ENCODE peak calls at places on chromosomes 13 and 19, in ten cellular contexts. One of them, this sample, is unnamed. For H3K4me1 and H3K27me3, the result is how much of the 10 kb centered on the place peaks cover.

GRCh38 chr19:12113121-12113520 is 27.0 kb downstream of the ZNF20 start:
- DNase-seq in effector memory CD4-positive, alpha-beta T cell: no peak
- DNase-seq in GM23248: no peak
- DNase-seq in astrocyte: no peak
- DNase-seq in adrenal gland: no peak
- DNase-seq in lung: no peak
- DNase-seq in H9: no peak
- DNase-seq in naive thymus-derived CD4-positive, alpha-beta T cell: no peak
- DNase-seq in mesendoderm: no peak
- DNase-seq in HCT116: no peak
- DNase-seq in this sample: no peak

GRCh38 chr13:41565221-41565620 is 107.9 kb downstream of the RGCC start:
- DNase-seq in effector memory CD4-positive, alpha-beta T cell: no peak
- DNase-seq in GM23248: peak
- DNase-seq in astrocyte: peak
- DNase-seq in adrenal gland: no peak
- DNase-seq in lung: no peak
- DNase-seq in H9: no peak
- DNase-seq in naive thymus-derived CD4-positive, alpha-beta T cell: no peak
- DNase-seq in mesendoderm: no peak
- DNase-seq in HCT116: no peak
- DNase-seq in this sample: no peak

GRCh38 chr13:109840201-109840892 is 54.0 kb upstream of the IRS2 start:
- DNase-seq in effector memory CD4-positive, alpha-beta T cell: no peak
- DNase-seq in GM23248: peak
- DNase-seq in astrocyte: peak
- DNase-seq in adrenal gland: no peak
- DNase-seq in lung: no peak
- DNase-seq in H9: no peak
- DNase-seq in naive thymus-derived CD4-positive, alpha-beta T cell: no peak
- DNase-seq in mesendoderm: peak
- DNase-seq in HCT116: peak
- DNase-seq in this sample: no peak

GRCh38 chr19:47111081-47111589 is 2.4 kb downstream of the ZC3H4 start:
- DNase-seq in effector memory CD4-positive, alpha-beta T cell: peak
- DNase-seq in GM23248: peak
- DNase-seq in astrocyte: no peak
- DNase-seq in adrenal gland: peak
- DNase-seq in lung: peak
- DNase-seq in H9: no peak
- DNase-seq in naive thymus-derived CD4-positive, alpha-beta T cell: peak
- DNase-seq in mesendoderm: no peak
- DNase-seq in HCT116: no peak
- DNase-seq in this sample: peak

GRCh38 chr13:68257111-68257842 is 1027.1 kb upstream of the PCDH9 start:
- DNase-seq in effector memory CD4-positive, alpha-beta T cell: no peak
- DNase-seq in GM23248: no peak
- DNase-seq in astrocyte: no peak
- DNase-seq in adrenal gland: no peak
- DNase-seq in lung: no peak
- DNase-seq in H9: no peak
- DNase-seq in naive thymus-derived CD4-positive, alpha-beta T cell: no peak
- DNase-seq in mesendoderm: peak
- DNase-seq in HCT116: no peak
- DNase-seq in this sample: no peak

GRCh38 chr13:53052675-53053074 is 24.1 kb downstream of the OLFM4 start:
- DNase-seq in effector memory CD4-positive, alpha-beta T cell: no peak
- DNase-seq in GM23248: no peak
- DNase-seq in astrocyte: no peak
- DNase-seq in adrenal gland: no peak
- DNase-seq in lung: no peak
- DNase-seq in H9: no peak
- DNase-seq in naive thymus-derived CD4-positive, alpha-beta T cell: no peak
- DNase-seq in mesendoderm: no peak
- DNase-seq in HCT116: no peak
- DNase-seq in this sample: no peak

GRCh38 chr13:110876592-110876991 is 38.3 kb downstream of the ANKRD10 start:
- DNase-seq in effector memory CD4-positive, alpha-beta T cell: no peak
- DNase-seq in GM23248: no peak
- DNase-seq in astrocyte: no peak
- DNase-seq in adrenal gland: no peak
- DNase-seq in lung: no peak
- DNase-seq in H9: peak
- DNase-seq in naive thymus-derived CD4-positive, alpha-beta T cell: no peak
- DNase-seq in mesendoderm: peak
- DNase-seq in HCT116: no peak
- DNase-seq in this sample: no peak

GRCh38 chr13:97067342-97067895 is 73.1 kb upstream of the OXGR1 start:
- DNase-seq in effector memory CD4-positive, alpha-beta T cell: no peak
- DNase-seq in GM23248: peak
- DNase-seq in astrocyte: peak
- DNase-seq in adrenal gland: no peak
- DNase-seq in lung: no peak
- DNase-seq in H9: no peak
- DNase-seq in naive thymus-derived CD4-positive, alpha-beta T cell: no peak
- DNase-seq in mesendoderm: no peak
- DNase-seq in HCT116: no peak
- DNase-seq in this sample: no peak

DNA sequence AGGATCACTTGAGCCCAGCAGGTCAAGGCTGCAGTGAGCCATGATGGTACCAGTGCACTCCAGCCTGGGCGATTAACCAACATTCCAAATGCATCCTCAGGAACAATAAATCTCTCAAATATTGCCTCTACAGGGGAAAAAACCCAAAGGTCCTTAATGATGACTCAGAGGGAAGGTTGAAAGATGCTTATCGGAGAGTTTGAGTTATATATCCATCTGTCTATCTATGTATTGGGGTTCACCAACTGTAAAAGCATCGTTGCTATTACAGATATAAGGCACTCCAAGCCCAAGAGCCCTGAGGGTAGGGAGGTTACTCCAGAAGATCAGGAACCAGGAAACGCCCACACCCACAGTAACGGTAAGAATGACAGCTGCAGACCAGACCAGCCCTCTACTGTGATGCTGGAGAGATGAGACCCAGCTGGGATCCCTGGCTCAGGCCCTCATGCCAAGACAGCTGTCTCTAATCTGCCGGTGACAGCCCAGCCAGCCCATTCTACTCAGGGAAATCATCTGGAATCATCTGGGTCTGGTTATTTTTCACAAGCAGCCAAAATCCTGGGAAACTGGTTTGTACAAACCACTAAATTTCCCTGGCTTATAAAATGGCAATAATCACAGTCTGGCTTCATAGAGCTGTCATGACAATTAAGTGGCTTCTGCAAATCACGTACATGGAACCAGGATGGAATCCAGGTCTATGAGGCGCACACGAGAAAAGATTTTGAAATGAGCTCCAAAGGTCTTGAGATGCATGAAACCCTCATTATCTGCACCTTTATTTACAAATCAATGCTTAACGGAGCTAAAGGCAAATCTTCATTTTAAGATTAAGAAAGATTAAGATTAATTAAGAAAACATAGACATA is 23.8 kb downstream of the TEX101 start:
- DNase-seq in effector memory CD4-positive, alpha-beta T cell: no peak
- DNase-seq in GM23248: peak
- DNase-seq in astrocyte: peak
- DNase-seq in adrenal gland: no peak
- DNase-seq in lung: peak
- DNase-seq in H9: no peak
- DNase-seq in naive thymus-derived CD4-positive, alpha-beta T cell: no peak
- DNase-seq in mesendoderm: no peak
- DNase-seq in HCT116: no peak
- DNase-seq in this sample: peak
- H3K27ac ChIP-seq in effector memory CD4-positive, alpha-beta T cell: peak
- H3K27ac ChIP-seq in GM23248: peak
- H3K27ac ChIP-seq in astrocyte: no peak
- H3K27ac ChIP-seq in adrenal gland: no peak
- H3K27ac ChIP-seq in lung: no peak
- H3K27ac ChIP-seq in H9: no peak
- H3K27ac ChIP-seq in naive thymus-derived CD4-positive, alpha-beta T cell: peak
- H3K27ac ChIP-seq in mesendoderm: no peak
- H3K27ac ChIP-seq in HCT116: no peak
- H3K27ac ChIP-seq in this sample: peak

GRCh38 chr13:114315074-114315785 is 927 bp downstream of the CHAMP1 start:
- DNase-seq in effector memory CD4-positive, alpha-beta T cell: no peak
- DNase-seq in GM23248: no peak
- DNase-seq in astrocyte: no peak
- DNase-seq in adrenal gland: no peak
- DNase-seq in lung: no peak
- DNase-seq in H9: no peak
- DNase-seq in naive thymus-derived CD4-positive, alpha-beta T cell: peak
- DNase-seq in mesendoderm: no peak
- DNase-seq in HCT116: no peak
- DNase-seq in this sample: peak

GRCh38 chr13:114311908-114312307 is 2.4 kb upstream of the CHAMP1 start:
- DNase-seq in effector memory CD4-positive, alpha-beta T cell: no peak
- DNase-seq in GM23248: peak
- DNase-seq in astrocyte: no peak
- DNase-seq in adrenal gland: no peak
- DNase-seq in lung: no peak
- DNase-seq in H9: no peak
- DNase-seq in naive thymus-derived CD4-positive, alpha-beta T cell: no peak
- DNase-seq in mesendoderm: no peak
- DNase-seq in HCT116: no peak
- DNase-seq in this sample: no peak

GRCh38 chr13:114311387-114311786 is 2.9 kb upstream of the CHAMP1 start:
- DNase-seq in effector memory CD4-positive, alpha-beta T cell: no peak
- DNase-seq in GM23248: no peak
- DNase-seq in astrocyte: no peak
- DNase-seq in adrenal gland: no peak
- DNase-seq in lung: no peak
- DNase-seq in H9: no peak
- DNase-seq in naive thymus-derived CD4-positive, alpha-beta T cell: no peak
- DNase-seq in mesendoderm: no peak
- DNase-seq in HCT116: no peak
- DNase-seq in this sample: no peak

GRCh38 chr13:114313061-114313860 is 1.0 kb upstream of the CHAMP1 start:
- DNase-seq in effector memory CD4-positive, alpha-beta T cell: no peak
- DNase-seq in GM23248: peak
- DNase-seq in astrocyte: no peak
- DNase-seq in adrenal gland: peak
- DNase-seq in lung: no peak
- DNase-seq in H9: no peak
- DNase-seq in naive thymus-derived CD4-positive, alpha-beta T cell: no peak
- DNase-seq in mesendoderm: peak
- DNase-seq in HCT116: no peak
- DNase-seq in this sample: peak

DNA sequence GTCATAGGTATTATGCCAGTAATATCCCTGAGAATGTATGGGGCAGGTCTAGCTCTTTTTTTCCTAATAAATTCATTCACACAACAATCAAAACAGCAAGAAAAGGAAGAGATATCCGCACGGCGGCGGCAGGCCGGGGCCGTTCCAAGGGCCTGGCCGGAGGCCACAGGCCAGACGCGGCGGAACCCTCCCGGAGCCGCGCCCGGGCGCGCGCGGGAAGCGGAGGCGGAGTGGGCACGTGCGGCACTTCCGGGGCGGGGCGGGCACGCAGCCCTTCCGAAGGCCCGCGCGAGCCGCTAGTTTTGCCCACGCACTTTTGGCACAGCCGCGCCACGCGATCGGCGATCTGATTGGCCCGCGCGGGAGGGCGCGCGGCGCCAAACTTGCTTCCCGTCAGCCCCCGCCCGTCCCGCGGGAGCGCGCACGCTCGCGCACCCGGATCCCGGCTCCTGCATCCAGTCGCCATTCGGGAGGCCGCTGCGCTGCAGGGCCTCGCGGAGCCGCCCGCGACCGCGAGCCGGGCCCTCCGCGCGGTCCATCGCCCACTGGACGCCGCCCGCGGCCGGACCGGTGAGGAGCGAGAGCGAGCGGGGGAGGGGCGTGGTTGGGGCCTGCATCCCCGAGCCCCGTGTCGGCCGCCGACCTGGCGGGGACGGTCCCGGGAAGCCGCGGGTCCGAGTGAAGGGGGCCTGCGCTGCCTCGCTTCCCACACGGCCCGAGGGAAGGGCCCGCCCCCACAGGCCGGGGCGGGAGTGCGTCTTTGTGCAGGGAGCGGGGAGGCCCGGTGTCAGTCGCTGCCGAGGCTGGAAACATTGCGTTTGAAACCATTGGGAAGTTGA is at the start of gene CHAMP1:
- DNase-seq in effector memory CD4-positive, alpha-beta T cell: peak
- DNase-seq in GM23248: peak
- DNase-seq in astrocyte: peak
- DNase-seq in adrenal gland: peak
- DNase-seq in lung: peak
- DNase-seq in H9: peak
- DNase-seq in naive thymus-derived CD4-positive, alpha-beta T cell: peak
- DNase-seq in mesendoderm: peak
- DNase-seq in HCT116: peak
- DNase-seq in this sample: peak
- H3K4me1 ChIP-seq in effector memory CD4-positive, alpha-beta T cell: under half
- H3K4me1 ChIP-seq in GM23248: under half
- H3K4me1 ChIP-seq in astrocyte: under half
- H3K4me1 ChIP-seq in adrenal gland: under half
- H3K4me1 ChIP-seq in lung: under half
- H3K4me1 ChIP-seq in H9: under half
- H3K4me1 ChIP-seq in naive thymus-derived CD4-positive, alpha-beta T cell: under half
- H3K4me1 ChIP-seq in mesendoderm: under half
- H3K4me1 ChIP-seq in HCT116: under half
- H3K4me1 ChIP-seq in this sample: under half

GRCh38 chr13:112910016-112910415 is 59.0 kb upstream of the MCF2L start:
- DNase-seq in effector memory CD4-positive, alpha-beta T cell: no peak
- DNase-seq in GM23248: no peak
- DNase-seq in astrocyte: no peak
- DNase-seq in adrenal gland: no peak
- DNase-seq in lung: no peak
- DNase-seq in H9: no peak
- DNase-seq in naive thymus-derived CD4-positive, alpha-beta T cell: no peak
- DNase-seq in mesendoderm: no peak
- DNase-seq in HCT116: no peak
- DNase-seq in this sample: no peak

GRCh38 chr13:112911285-112911701 is 57.7 kb upstream of the MCF2L start:
- DNase-seq in effector memory CD4-positive, alpha-beta T cell: no peak
- DNase-seq in GM23248: no peak
- DNase-seq in astrocyte: no peak
- DNase-seq in adrenal gland: no peak
- DNase-seq in lung: no peak
- DNase-seq in H9: no peak
- DNase-seq in naive thymus-derived CD4-positive, alpha-beta T cell: no peak
- DNase-seq in mesendoderm: no peak
- DNase-seq in HCT116: no peak
- DNase-seq in this sample: no peak

GRCh38 chr13:112912726-112913440 is 56.1 kb upstream of the MCF2L start:
- DNase-seq in effector memory CD4-positive, alpha-beta T cell: no peak
- DNase-seq in GM23248: no peak
- DNase-seq in astrocyte: no peak
- DNase-seq in adrenal gland: no peak
- DNase-seq in lung: no peak
- DNase-seq in H9: no peak
- DNase-seq in naive thymus-derived CD4-positive, alpha-beta T cell: no peak
- DNase-seq in mesendoderm: no peak
- DNase-seq in HCT116: no peak
- DNase-seq in this sample: no peak

GRCh38 chr13:112911883-112912282 is 57.1 kb upstream of the MCF2L start:
- DNase-seq in effector memory CD4-positive, alpha-beta T cell: no peak
- DNase-seq in GM23248: no peak
- DNase-seq in astrocyte: no peak
- DNase-seq in adrenal gland: no peak
- DNase-seq in lung: no peak
- DNase-seq in H9: no peak
- DNase-seq in naive thymus-derived CD4-positive, alpha-beta T cell: no peak
- DNase-seq in mesendoderm: no peak
- DNase-seq in HCT116: no peak
- DNase-seq in this sample: no peak

DNA sequence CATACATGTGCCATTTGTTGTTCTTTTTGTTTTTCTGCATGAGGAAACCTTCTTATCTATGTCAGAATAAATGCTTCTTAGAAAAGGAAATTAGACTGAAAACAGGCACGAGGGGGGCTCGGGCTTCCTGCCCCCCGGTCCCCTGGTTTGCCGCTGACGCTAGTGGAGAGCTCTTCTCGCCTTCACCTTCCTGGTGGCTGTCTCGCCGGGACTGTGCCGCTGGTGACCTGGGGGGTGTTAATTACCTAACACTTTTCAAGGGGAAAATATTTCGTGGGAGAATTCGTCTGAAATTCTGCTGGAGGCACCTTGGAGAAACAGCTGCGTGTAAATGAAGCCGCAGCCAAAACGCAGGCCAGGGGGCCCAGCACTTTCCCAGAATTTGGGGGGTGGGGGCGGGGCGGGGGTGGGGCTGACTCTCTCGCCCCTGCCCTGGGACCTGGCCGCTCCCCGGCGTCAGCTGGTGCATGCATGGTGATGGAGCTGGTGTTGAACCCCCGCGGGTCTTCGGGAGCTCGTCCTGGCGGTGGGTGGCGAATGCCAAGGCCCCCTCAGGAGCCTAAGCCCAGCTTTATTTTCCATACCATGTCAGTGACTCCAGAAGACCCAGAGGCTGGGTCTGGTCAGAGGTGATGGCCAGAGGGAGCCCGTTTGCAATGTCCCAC is 58.3 kb upstream of the MCF2L start:
- DNase-seq in effector memory CD4-positive, alpha-beta T cell: no peak
- DNase-seq in GM23248: no peak
- DNase-seq in astrocyte: no peak
- DNase-seq in adrenal gland: no peak
- DNase-seq in lung: no peak
- DNase-seq in H9: no peak
- DNase-seq in naive thymus-derived CD4-positive, alpha-beta T cell: no peak
- DNase-seq in mesendoderm: no peak
- DNase-seq in HCT116: no peak
- DNase-seq in this sample: no peak
- H3K27me3 ChIP-seq in effector memory CD4-positive, alpha-beta T cell: under half
- H3K27me3 ChIP-seq in GM23248: under half
- H3K27me3 ChIP-seq in astrocyte: under half
- H3K27me3 ChIP-seq in adrenal gland: under half
- H3K27me3 ChIP-seq in lung: under half
- H3K27me3 ChIP-seq in H9: under half
- H3K27me3 ChIP-seq in naive thymus-derived CD4-positive, alpha-beta T cell: under half
- H3K27me3 ChIP-seq in mesendoderm: under half
- H3K27me3 ChIP-seq in HCT116: under half
- H3K27me3 ChIP-seq in this sample: under half

GRCh38 chr19:2051771-2052704 is 994 bp upstream of the MKNK2 start:
- DNase-seq in effector memory CD4-positive, alpha-beta T cell: peak
- DNase-seq in GM23248: no peak
- DNase-seq in astrocyte: no peak
- DNase-seq in adrenal gland: peak
- DNase-seq in lung: no peak
- DNase-seq in H9: peak
- DNase-seq in naive thymus-derived CD4-positive, alpha-beta T cell: peak
- DNase-seq in mesendoderm: no peak
- DNase-seq in HCT116: no peak
- DNase-seq in this sample: peak

GRCh38 chr19:2055871-2056809 is 5.1 kb upstream of the MKNK2 start:
- DNase-seq in effector memory CD4-positive, alpha-beta T cell: no peak
- DNase-seq in GM23248: peak
- DNase-seq in astrocyte: peak
- DNase-seq in adrenal gland: no peak
- DNase-seq in lung: peak
- DNase-seq in H9: no peak
- DNase-seq in naive thymus-derived CD4-positive, alpha-beta T cell: no peak
- DNase-seq in mesendoderm: peak
- DNase-seq in HCT116: peak
- DNase-seq in this sample: peak

GRCh38 chr19:2050991-2051770 is at the start of gene MKNK2:
- DNase-seq in effector memory CD4-positive, alpha-beta T cell: peak
- DNase-seq in GM23248: peak
- DNase-seq in astrocyte: peak
- DNase-seq in adrenal gland: peak
- DNase-seq in lung: peak
- DNase-seq in H9: peak
- DNase-seq in naive thymus-derived CD4-positive, alpha-beta T cell: peak
- DNase-seq in mesendoderm: peak
- DNase-seq in HCT116: no peak
- DNase-seq in this sample: peak

GRCh38 chr19:2054763-2055162 is 3.7 kb upstream of the MKNK2 start:
- DNase-seq in effector memory CD4-positive, alpha-beta T cell: no peak
- DNase-seq in GM23248: no peak
- DNase-seq in astrocyte: no peak
- DNase-seq in adrenal gland: no peak
- DNase-seq in lung: no peak
- DNase-seq in H9: peak
- DNase-seq in naive thymus-derived CD4-positive, alpha-beta T cell: no peak
- DNase-seq in mesendoderm: no peak
- DNase-seq in HCT116: no peak
- DNase-seq in this sample: no peak

GRCh38 chr19:2053601-2054389 is 2.8 kb upstream of the MKNK2 start:
- DNase-seq in effector memory CD4-positive, alpha-beta T cell: no peak
- DNase-seq in GM23248: no peak
- DNase-seq in astrocyte: no peak
- DNase-seq in adrenal gland: no peak
- DNase-seq in lung: no peak
- DNase-seq in H9: peak
- DNase-seq in naive thymus-derived CD4-positive, alpha-beta T cell: no peak
- DNase-seq in mesendoderm: no peak
- DNase-seq in HCT116: no peak
- DNase-seq in this sample: no peak
- H3K27ac ChIP-seq in effector memory CD4-positive, alpha-beta T cell: no peak
- H3K27ac ChIP-seq in GM23248: no peak
- H3K27ac ChIP-seq in astrocyte: no peak
- H3K27ac ChIP-seq in adrenal gland: no peak
- H3K27ac ChIP-seq in lung: no peak
- H3K27ac ChIP-seq in H9: no peak
- H3K27ac ChIP-seq in naive thymus-derived CD4-positive, alpha-beta T cell: peak
- H3K27ac ChIP-seq in mesendoderm: no peak
- H3K27ac ChIP-seq in HCT116: peak
- H3K27ac ChIP-seq in this sample: peak